ENCODE peak calls at places on chromosomes 6 and 20, in four cellular contexts. One of them, this sample, is unnamed.

GRCh38 chr20:17225891-17226409 is 890 bp upstream of the PCSK2 start:
- DNase-seq in cardiac fibroblast: no peak
- DNase-seq in endothelial cell of umbilical vein: no peak
- DNase-seq in GM12865: no peak
- DNase-seq in this sample: no peak

GRCh38 chr6:24856954-24857670 is 58.4 kb upstream of the ARMH2 start:
- DNase-seq in cardiac fibroblast: no peak
- DNase-seq in endothelial cell of umbilical vein: no peak
- DNase-seq in GM12865: no peak
- DNase-seq in this sample: no peak

GRCh38 chr20:24814556-24815195 is 134.4 kb upstream of the CST7 start:
- DNase-seq in cardiac fibroblast: no peak
- DNase-seq in endothelial cell of umbilical vein: no peak
- DNase-seq in GM12865: no peak
- DNase-seq in this sample: no peak

GRCh38 chr6:108951351-108951953 is 103.2 kb downstream of the ARMC2 start:
- DNase-seq in cardiac fibroblast: no peak
- DNase-seq in endothelial cell of umbilical vein: no peak
- DNase-seq in GM12865: no peak
- DNase-seq in this sample: no peak

GRCh38 chr6:37860226-37860839 is 40.8 kb downstream of the ZFAND3 start:
- DNase-seq in cardiac fibroblast: peak
- DNase-seq in endothelial cell of umbilical vein: peak
- DNase-seq in GM12865: peak
- DNase-seq in this sample: no peak

GRCh38 chr6:104325341-104326172 is 534.2 kb downstream of the HACE1 start:
- DNase-seq in cardiac fibroblast: peak
- DNase-seq in endothelial cell of umbilical vein: peak
- DNase-seq in GM12865: peak
- DNase-seq in this sample: peak

GRCh38 chr20:47238780-47239769 is 117.4 kb downstream of the ZMYND8 start:
- DNase-seq in cardiac fibroblast: no peak
- DNase-seq in endothelial cell of umbilical vein: no peak
- DNase-seq in GM12865: no peak
- DNase-seq in this sample: no peak

GRCh38 chr6:14571728-14572127 is 454.2 kb downstream of the CD83 start:
- DNase-seq in cardiac fibroblast: no peak
- DNase-seq in endothelial cell of umbilical vein: no peak
- DNase-seq in GM12865: no peak
- DNase-seq in this sample: no peak

GRCh38 chr6:38220069-38220723 is 400.7 kb downstream of the ZFAND3 start:
- DNase-seq in cardiac fibroblast: no peak
- DNase-seq in endothelial cell of umbilical vein: no peak
- DNase-seq in GM12865: no peak
- DNase-seq in this sample: no peak

GRCh38 chr20:31606928-31607639 is 2.0 kb downstream of the ID1 start:
- DNase-seq in cardiac fibroblast: peak
- DNase-seq in endothelial cell of umbilical vein: peak
- DNase-seq in GM12865: no peak
- DNase-seq in this sample: peak

GRCh38 chr20:17505664-17506517 is 25.3 kb downstream of the BFSP1 start:
- DNase-seq in cardiac fibroblast: peak
- DNase-seq in endothelial cell of umbilical vein: no peak
- DNase-seq in GM12865: no peak
- DNase-seq in this sample: no peak

GRCh38 chr6:27604986-27605385 is 132.1 kb upstream of the ZNF184 start:
- DNase-seq in cardiac fibroblast: peak
- DNase-seq in endothelial cell of umbilical vein: no peak
- DNase-seq in GM12865: peak
- DNase-seq in this sample: peak

GRCh38 chr20:46206025-46206424 is 87.9 kb downstream of the CD40 start:
- DNase-seq in cardiac fibroblast: peak
- DNase-seq in endothelial cell of umbilical vein: peak
- DNase-seq in GM12865: peak
- DNase-seq in this sample: peak

GRCh38 chr6:166569206-166569605 is 17.3 kb downstream of the RAMACL start:
- DNase-seq in cardiac fibroblast: no peak
- DNase-seq in endothelial cell of umbilical vein: no peak
- DNase-seq in GM12865: no peak
- DNase-seq in this sample: no peak

GRCh38 chr6:124870611-124871201 is 91.5 kb upstream of the RNF217 start:
- DNase-seq in cardiac fibroblast: peak
- DNase-seq in endothelial cell of umbilical vein: peak
- DNase-seq in GM12865: no peak
- DNase-seq in this sample: no peak

GRCh38 chr6:126873351-126873750 is 245.1 kb upstream of the RSPO3 start:
- DNase-seq in cardiac fibroblast: peak
- DNase-seq in endothelial cell of umbilical vein: peak
- DNase-seq in GM12865: no peak
- DNase-seq in this sample: no peak

GRCh38 chr6:143149771-143150170 is 89.1 kb downstream of the AIG1 start:
- DNase-seq in cardiac fibroblast: peak
- DNase-seq in endothelial cell of umbilical vein: no peak
- DNase-seq in GM12865: no peak
- DNase-seq in this sample: no peak

GRCh38 chr6:139369568-139370046 is 4.8 kb downstream of the CITED2 start:
- DNase-seq in cardiac fibroblast: peak
- DNase-seq in endothelial cell of umbilical vein: peak
- DNase-seq in GM12865: peak
- DNase-seq in this sample: peak

GRCh38 chr6:168674595-168674994 is 233.6 kb downstream of the SMOC2 start:
- DNase-seq in cardiac fibroblast: no peak
- DNase-seq in endothelial cell of umbilical vein: no peak
- DNase-seq in GM12865: no peak
- DNase-seq in this sample: no peak

GRCh38 chr6:163459536-163459935 is 45.0 kb downstream of the QKI start:
- DNase-seq in cardiac fibroblast: peak
- DNase-seq in endothelial cell of umbilical vein: no peak
- DNase-seq in GM12865: no peak
- DNase-seq in this sample: no peak

GRCh38 chr20:50959543-50960126 is 1.0 kb downstream of the MOCS3 start:
- DNase-seq in cardiac fibroblast: no peak
- DNase-seq in endothelial cell of umbilical vein: no peak
- DNase-seq in GM12865: no peak
- DNase-seq in this sample: no peak

GRCh38 chr6:136593748-136594490 is 43.7 kb upstream of the MAP7 start:
- DNase-seq in cardiac fibroblast: peak
- DNase-seq in endothelial cell of umbilical vein: peak
- DNase-seq in GM12865: peak
- DNase-seq in this sample: peak

GRCh38 chr20:46695888-46696287 is 6.6 kb upstream of the TP53RK start:
- DNase-seq in cardiac fibroblast: peak
- DNase-seq in endothelial cell of umbilical vein: no peak
- DNase-seq in GM12865: no peak
- DNase-seq in this sample: no peak

GRCh38 chr20:44071526-44072111 is 115.4 kb downstream of the JPH2 start:
- DNase-seq in cardiac fibroblast: no peak
- DNase-seq in endothelial cell of umbilical vein: no peak
- DNase-seq in GM12865: no peak
- DNase-seq in this sample: no peak

GRCh38 chr20:53707341-53708102 is 113.9 kb upstream of the ZNF217 start:
- DNase-seq in cardiac fibroblast: peak
- DNase-seq in endothelial cell of umbilical vein: no peak
- DNase-seq in GM12865: peak
- DNase-seq in this sample: no peak

GRCh38 chr20:31666258-31667042 is 28.7 kb downstream of the COX4I2 start:
- DNase-seq in cardiac fibroblast: no peak
- DNase-seq in endothelial cell of umbilical vein: no peak
- DNase-seq in GM12865: no peak
- DNase-seq in this sample: no peak

GRCh38 chr6:15427360-15428070 is 181.6 kb downstream of the JARID2 start:
- DNase-seq in cardiac fibroblast: no peak
- DNase-seq in endothelial cell of umbilical vein: peak
- DNase-seq in GM12865: peak
- DNase-seq in this sample: no peak

GRCh38 chr6:14638932-14639875 is 521.6 kb downstream of the CD83 start:
- DNase-seq in cardiac fibroblast: peak
- DNase-seq in endothelial cell of umbilical vein: no peak
- DNase-seq in GM12865: peak
- DNase-seq in this sample: peak

GRCh38 chr6:30272032-30272431 is 54.7 kb upstream of the TRIM39 start:
- DNase-seq in cardiac fibroblast: no peak
- DNase-seq in endothelial cell of umbilical vein: no peak
- DNase-seq in GM12865: no peak
- DNase-seq in this sample: no peak

GRCh38 chr6:14861491-14861943 is 384.4 kb upstream of the JARID2 start:
- DNase-seq in cardiac fibroblast: no peak
- DNase-seq in endothelial cell of umbilical vein: no peak
- DNase-seq in GM12865: peak
- DNase-seq in this sample: no peak

GRCh38 chr6:70520575-70520974 is 46.2 kb upstream of the SDHAF4 start:
- DNase-seq in cardiac fibroblast: peak
- DNase-seq in endothelial cell of umbilical vein: peak
- DNase-seq in GM12865: peak
- DNase-seq in this sample: peak

GRCh38 chr20:34956751-34957472 is 1.2 kb downstream of the MYH7B start:
- DNase-seq in cardiac fibroblast: no peak
- DNase-seq in endothelial cell of umbilical vein: no peak
- DNase-seq in GM12865: no peak
- DNase-seq in this sample: no peak

GRCh38 chr20:34953960-34954359 is 1.6 kb downstream of the GSS start:
- DNase-seq in cardiac fibroblast: no peak
- DNase-seq in endothelial cell of umbilical vein: no peak
- DNase-seq in GM12865: no peak
- DNase-seq in this sample: no peak

GRCh38 chr20:34954905-34955231 is 738 bp downstream of the GSS start:
- DNase-seq in cardiac fibroblast: peak
- DNase-seq in endothelial cell of umbilical vein: no peak
- DNase-seq in GM12865: no peak
- DNase-seq in this sample: no peak

GRCh38 chr20:34955232-34956040 is at the start of the genes GSS and MYH7B:
- DNase-seq in cardiac fibroblast: peak
- DNase-seq in endothelial cell of umbilical vein: peak
- DNase-seq in GM12865: peak
- DNase-seq in this sample: peak

DNA sequence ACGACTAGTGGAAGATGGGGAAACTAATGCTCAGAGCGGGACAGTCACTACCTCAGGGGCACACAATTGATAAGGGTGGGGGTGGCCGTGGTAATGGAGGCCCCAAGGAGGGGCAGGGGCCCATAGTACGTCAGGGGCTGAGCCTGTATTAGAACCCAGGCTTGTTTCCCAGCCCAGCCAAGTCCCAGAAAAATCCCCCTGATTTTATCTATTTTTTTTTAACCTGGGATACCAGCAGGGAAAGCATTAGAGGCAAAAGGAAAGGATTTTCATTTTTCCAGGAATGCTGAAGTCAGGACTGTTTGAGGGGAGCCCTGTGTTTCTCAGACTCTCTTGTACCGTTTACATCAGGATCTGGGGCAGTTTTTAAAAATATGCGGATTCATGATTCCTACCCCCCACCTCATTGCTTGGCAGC is 382 bp downstream of the MYH7B start:
- DNase-seq in cardiac fibroblast: no peak
- DNase-seq in endothelial cell of umbilical vein: no peak
- DNase-seq in GM12865: no peak
- DNase-seq in this sample: no peak
- TF ChIP-seq CTCF in cardiac fibroblast: no peak
- TF ChIP-seq CTCF in endothelial cell of umbilical vein: no peak
- TF ChIP-seq CTCF in GM12865: no peak
- TF ChIP-seq CTCF in this sample: no peak

GRCh38 chr6:170177383-170178265 is 113.3 kb downstream of the DLL1 start:
- DNase-seq in cardiac fibroblast: no peak
- DNase-seq in endothelial cell of umbilical vein: no peak
- DNase-seq in GM12865: no peak
- DNase-seq in this sample: no peak

GRCh38 chr6:170180671-170181337 is 110.1 kb downstream of the DLL1 start:
- DNase-seq in cardiac fibroblast: no peak
- DNase-seq in endothelial cell of umbilical vein: no peak
- DNase-seq in GM12865: no peak
- DNase-seq in this sample: no peak

GRCh38 chr6:170178266-170178560 is 112.7 kb downstream of the DLL1 start:
- DNase-seq in cardiac fibroblast: no peak
- DNase-seq in endothelial cell of umbilical vein: no peak
- DNase-seq in GM12865: no peak
- DNase-seq in this sample: no peak

GRCh38 chr6:170179925-170180324 is 111.0 kb downstream of the DLL1 start:
- DNase-seq in cardiac fibroblast: no peak
- DNase-seq in endothelial cell of umbilical vein: no peak
- DNase-seq in GM12865: no peak
- DNase-seq in this sample: no peak

GRCh38 chr6:170178561-170179477 is 112.1 kb downstream of the DLL1 start:
- DNase-seq in cardiac fibroblast: peak
- DNase-seq in endothelial cell of umbilical vein: peak
- DNase-seq in GM12865: no peak
- DNase-seq in this sample: no peak
- TF ChIP-seq CTCF in cardiac fibroblast: no peak
- TF ChIP-seq CTCF in endothelial cell of umbilical vein: no peak
- TF ChIP-seq CTCF in GM12865: no peak
- TF ChIP-seq CTCF in this sample: no peak

GRCh38 chr20:38315290-38315966 is 11.5 kb downstream of the BPI start:
- DNase-seq in cardiac fibroblast: peak
- DNase-seq in endothelial cell of umbilical vein: no peak
- DNase-seq in GM12865: no peak
- DNase-seq in this sample: no peak
- TF ChIP-seq CTCF in cardiac fibroblast: no peak
- TF ChIP-seq CTCF in endothelial cell of umbilical vein: no peak
- TF ChIP-seq CTCF in GM12865: no peak
- TF ChIP-seq CTCF in this sample: no peak

GRCh38 chr6:146905313-146905712 is 298.9 kb upstream of the STXBP5 start:
- DNase-seq in cardiac fibroblast: peak
- DNase-seq in endothelial cell of umbilical vein: peak
- DNase-seq in GM12865: no peak
- DNase-seq in this sample: no peak

GRCh38 chr6:146904596-146904995 is 299.6 kb upstream of the STXBP5 start:
- DNase-seq in cardiac fibroblast: no peak
- DNase-seq in endothelial cell of umbilical vein: no peak
- DNase-seq in GM12865: no peak
- DNase-seq in this sample: no peak

GRCh38 chr6:146898888-146899227 is 300.1 kb downstream of the ADGB start:
- DNase-seq in cardiac fibroblast: no peak
- DNase-seq in endothelial cell of umbilical vein: no peak
- DNase-seq in GM12865: no peak
- DNase-seq in this sample: no peak

GRCh38 chr6:146902846-146903245 is 301.4 kb upstream of the STXBP5 start:
- DNase-seq in cardiac fibroblast: no peak
- DNase-seq in endothelial cell of umbilical vein: no peak
- DNase-seq in GM12865: no peak
- DNase-seq in this sample: no peak

GRCh38 chr6:146901940-146902816 is 302.0 kb upstream of the STXBP5 start:
- DNase-seq in cardiac fibroblast: peak
- DNase-seq in endothelial cell of umbilical vein: peak
- DNase-seq in GM12865: no peak
- DNase-seq in this sample: no peak
- TF ChIP-seq CTCF in cardiac fibroblast: peak
- TF ChIP-seq CTCF in endothelial cell of umbilical vein: no peak
- TF ChIP-seq CTCF in GM12865: no peak
- TF ChIP-seq CTCF in this sample: no peak

DNA sequence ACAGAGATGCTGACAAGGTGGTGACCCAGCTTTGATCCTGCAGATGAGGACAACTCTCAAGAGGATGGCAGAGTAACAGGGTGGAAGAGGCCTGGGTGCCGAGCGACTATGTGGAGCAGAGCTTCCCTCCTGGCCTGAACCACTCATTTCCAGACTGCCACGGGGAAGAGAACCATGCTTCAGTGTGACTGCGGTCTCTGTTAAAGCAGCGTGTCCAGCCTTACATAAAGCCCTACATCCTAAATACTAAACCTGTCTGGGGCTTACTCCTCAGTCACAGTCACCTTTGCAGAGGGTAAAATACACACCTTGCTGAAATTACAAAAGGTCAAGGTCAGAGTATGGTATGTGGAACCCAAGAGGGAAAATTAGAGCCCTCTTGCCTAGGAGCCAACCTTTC is 312.9 kb downstream of the CDC5L start:
- DNase-seq in cardiac fibroblast: no peak
- DNase-seq in endothelial cell of umbilical vein: no peak
- DNase-seq in GM12865: no peak
- DNase-seq in this sample: no peak
- TF ChIP-seq CTCF in cardiac fibroblast: no peak
- TF ChIP-seq CTCF in endothelial cell of umbilical vein: no peak
- TF ChIP-seq CTCF in GM12865: no peak
- TF ChIP-seq CTCF in this sample: no peak